ENCODE peak calls at places on chromosome 12, in eight cellular contexts. G is upper lobe of right lung, P is upper lobe of left lung, X is gastrocnemius medialis, E is heart left ventricle, W is lower leg skin, U is AG04449, T is mucosa of descending colon. A is an unnamed sample.

GRCh38 chr12:132602578-132603239 is 7.7 kb downstream of the LRCOL1 start:
- DNase-seq in G (no peak), P (no peak), X (no peak), E (peak; percentile 64), W (no peak), U (no peak), T (peak; percentile 76), A (no peak)

GRCh38 chr12:49659753-49660152 is 36.4 kb downstream of the PRPF40B start:
- DNase-seq in G (no peak), P (no peak), X (no peak), E (no peak), W (no peak), U (no peak), T (no peak), A (no peak)

GRCh38 chr12:30794591-30795409 is 40.0 kb upstream of the CAPRIN2 start:
- DNase-seq in G (no peak), P (no peak), X (no peak), E (no peak), W (no peak), U (no peak), T (no peak), A (no peak)

GRCh38 chr12:120119395-120119973 is 2.9 kb upstream of the RAB35 start:
- DNase-seq in G (no peak), P (no peak), X (no peak), E (no peak), W (no peak), U (peak; percentile 29), T (no peak), A (no peak)

GRCh38 chr12:133058203-133059125 is 21.2 kb downstream of the ZNF84 start:
- DNase-seq in G (no peak), P (no peak), X (no peak), E (no peak), W (no peak), U (no peak), T (no peak), A (no peak)

GRCh38 chr12:51270847-51271518 is 768 bp upstream of the SMAGP start:
- DNase-seq in G (no peak), P (no peak), X (no peak), E (no peak), W (no peak), U (peak; percentile 49), T (no peak), A (no peak)

GRCh38 chr12:54429014-54429471 is 10.0 kb upstream of the ITGA5 start:
- DNase-seq in G (no peak), P (no peak), X (no peak), E (no peak), W (no peak), U (no peak), T (no peak), A (no peak)

GRCh38 chr12:12562016-12562483 is 613 bp downstream of the DUSP16 start:
- DNase-seq in G (peak; percentile 72), P (no peak), X (peak; percentile 4), E (peak; percentile 70), W (peak; percentile 21), U (no peak), T (peak; percentile 62), A (no peak)

GRCh38 chr12:128807161-128807724 is 16.5 kb downstream of the SLC15A4 start:
- DNase-seq in G (no peak), P (no peak), X (no peak), E (no peak), W (no peak), U (no peak), T (no peak), A (peak; percentile 25)

GRCh38 chr12:19201653-19202052 is 72.1 kb downstream of the PLEKHA5 start:
- DNase-seq in G (no peak), P (no peak), X (no peak), E (no peak), W (no peak), U (no peak), T (no peak), A (no peak)

GRCh38 chr12:51755251-51755650 is 93.3 kb downstream of the FIGNL2 start:
- DNase-seq in G (no peak), P (no peak), X (no peak), E (no peak), W (no peak), U (no peak), T (no peak), A (no peak)

GRCh38 chr12:127774828-127775227 is 492.1 kb upstream of the TMEM132C start:
- DNase-seq in G (no peak), P (no peak), X (no peak), E (no peak), W (no peak), U (no peak), T (no peak), A (no peak)

GRCh38 chr12:95624544-95624943 is 73.3 kb upstream of the USP44 start:
- DNase-seq in G (no peak), P (no peak), X (no peak), E (no peak), W (no peak), U (no peak), T (no peak), A (no peak)

GRCh38 chr12:131205534-131205933 is 251.8 kb downstream of the ADGRD1 start:
- DNase-seq in G (peak; percentile 51), P (peak; percentile 13), X (no peak), E (no peak), W (no peak), U (no peak), T (no peak), A (no peak)

GRCh38 chr12:12661086-12661485 is 34.9 kb downstream of the GPR19 start:
- DNase-seq in G (no peak), P (no peak), X (no peak), E (no peak), W (no peak), U (peak; percentile 65), T (no peak), A (no peak)

GRCh38 chr12:84069699-84070098 is 842.9 kb downstream of the SLC6A15 start:
- DNase-seq in G (no peak), P (no peak), X (no peak), E (no peak), W (no peak), U (peak; percentile 29), T (no peak), A (no peak)

GRCh38 chr12:27549801-27550652 is 26.0 kb downstream of the PPFIBP1 start:
- DNase-seq in G (peak; percentile 75), P (peak; percentile 90), X (peak; percentile 86), E (peak; percentile 85), W (peak; percentile 91), U (peak; percentile 76), T (peak; percentile 51), A (peak; percentile 63)

GRCh38 chr12:130423136-130423535 is 85.4 kb downstream of the PIWIL1 start:
- DNase-seq in G (no peak), P (no peak), X (no peak), E (no peak), W (no peak), U (no peak), T (no peak), A (peak; percentile 39)

DNA sequence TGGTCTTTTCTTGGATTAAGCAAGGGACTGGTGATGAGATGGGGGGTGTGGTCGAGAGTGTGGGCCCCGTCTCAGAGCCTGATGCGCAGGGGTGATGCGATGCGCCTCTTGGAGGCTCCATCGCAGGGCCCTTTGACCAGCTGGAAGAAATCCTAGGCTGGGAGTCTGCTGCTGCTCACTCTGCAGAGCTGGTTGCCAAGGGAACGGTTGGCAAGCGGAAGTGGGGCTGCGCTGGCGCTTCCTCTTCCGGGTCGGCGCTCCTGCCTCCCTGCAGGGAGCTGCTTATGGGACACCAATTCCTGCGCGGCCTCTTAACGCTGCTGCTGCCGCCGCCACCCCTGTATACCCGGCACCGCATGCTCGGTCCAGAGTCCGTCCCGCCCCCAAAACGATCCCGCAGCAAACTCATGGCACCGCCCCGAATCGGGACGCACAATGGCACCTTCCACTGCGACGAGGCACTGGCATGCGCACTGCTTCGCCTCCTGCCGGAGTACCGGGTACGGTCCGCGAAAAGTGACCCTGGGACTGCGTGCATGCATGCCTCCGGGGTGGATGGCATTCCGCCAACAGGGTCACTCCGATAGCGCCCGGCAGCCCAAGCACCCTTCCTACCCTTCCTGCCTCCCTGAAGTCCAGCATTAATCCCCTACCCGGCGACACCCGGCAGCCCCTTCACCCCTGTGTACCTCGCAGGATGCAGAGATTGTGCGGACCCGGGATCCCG is at the start of gene MYG1:
- DNase-seq in G (peak; percentile 94), P (peak; percentile 91), X (peak; percentile 63), E (peak; percentile 92), W (peak; percentile 75), U (no peak), T (peak; percentile 95), A (peak; percentile 67)
- TF ChIP-seq CTCF in G (peak; percentile 29), P (peak; percentile 50), X (peak; percentile 39), E (peak; percentile 41), W (no peak), U (peak; percentile 41), T (no peak), A (no peak)

DNA sequence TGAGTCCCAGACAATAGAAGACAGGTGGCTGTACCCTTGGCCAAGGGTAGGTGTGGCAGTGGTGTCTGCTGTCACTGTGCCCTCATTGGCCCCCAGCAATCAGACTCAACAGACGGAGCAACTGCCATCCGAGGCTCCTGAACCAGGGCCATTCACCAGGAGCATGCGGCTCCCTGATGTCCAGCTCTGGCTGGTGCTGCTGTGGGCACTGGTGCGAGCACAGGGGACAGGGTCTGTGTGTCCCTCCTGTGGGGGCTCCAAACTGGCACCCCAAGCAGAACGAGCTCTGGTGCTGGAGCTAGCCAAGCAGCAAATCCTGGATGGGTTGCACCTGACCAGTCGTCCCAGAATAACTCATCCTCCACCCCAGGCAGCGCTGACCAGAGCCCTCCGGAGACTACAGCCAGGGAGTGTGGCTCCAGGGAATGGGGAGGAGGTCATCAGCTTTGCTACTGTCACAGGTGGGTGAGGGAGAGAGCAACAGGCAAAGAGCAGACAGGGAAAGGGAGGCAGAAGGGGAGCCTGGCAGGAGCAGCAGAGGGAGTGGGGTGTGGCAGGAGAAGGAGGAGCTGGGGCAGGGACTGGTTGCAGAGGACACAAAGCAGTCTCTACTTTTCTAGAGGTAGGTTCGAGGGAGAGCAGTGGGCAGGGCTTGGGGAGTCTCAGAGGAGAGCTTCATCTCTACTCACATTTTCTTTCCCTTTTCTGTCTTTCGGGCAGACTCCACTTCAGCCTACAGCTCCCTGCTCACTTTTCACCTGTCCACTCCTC is 452 bp downstream of the INHBE start:
- DNase-seq in G (no peak), P (no peak), X (no peak), E (peak; percentile 29), W (no peak), U (no peak), T (no peak), A (no peak)
- TF ChIP-seq CTCF in G (no peak), P (no peak), X (no peak), E (no peak), W (no peak), U (no peak), T (no peak), A (no peak)

GRCh38 chr12:2317819-2318218 is 265.0 kb downstream of the CACNA1C start:
- DNase-seq in G (no peak), P (no peak), X (no peak), E (no peak), W (no peak), U (no peak), T (no peak), A (no peak)
- TF ChIP-seq CTCF in G (no peak), P (no peak), X (no peak), E (no peak), W (no peak), U (no peak), T (no peak), A (no peak)

GRCh38 chr12:46005151-46005797 is 14.9 kb upstream of the SCAF11 start:
- DNase-seq in G (no peak), P (no peak), X (no peak), E (no peak), W (no peak), U (no peak), T (no peak), A (no peak)
- TF ChIP-seq CTCF in G (peak; percentile 39), P (peak; percentile 20), X (peak; percentile 22), E (peak; percentile 53), W (no peak), U (no peak), T (no peak), A (no peak)

A was measured in breast epithelium.